ENCODE peak calls at places on chromosomes 3 and 15, in five cellular contexts. S is K562; Q is stimulated activated naive CD8-positive, alpha-beta T cell treated with anti-CD3 and anti-CD28 coated beads, Interleukin-15, amount 100 ng/mL, for 72 hours; V is NCI-H345; B is uterus. K is an unnamed sample.

GRCh38 chr3:66748175-66748876 is 247.5 kb upstream of the LRIG1 start:
- DNase-seq in S (no peak), Q (no peak), V (no peak), B (no peak), K (no peak)

GRCh38 chr15:35622641-35623340 is 76.8 kb upstream of the DPH6 start:
- DNase-seq in S (no peak), Q (no peak), V (no peak), B (no peak), K (no peak)

GRCh38 chr3:171770689-171771620 is 39.3 kb downstream of the PLD1 start:
- DNase-seq in S (peak), Q (no peak), V (no peak), B (peak), K (peak)

GRCh38 chr15:76075060-76075459 is 15.3 kb downstream of the TMEM266 start:
- DNase-seq in S (no peak), Q (no peak), V (no peak), B (no peak), K (no peak)

GRCh38 chr15:88258021-88258641 is 1.6 kb upstream of the NTRK3 start:
- DNase-seq in S (peak), Q (peak), V (peak), B (no peak), K (no peak)

GRCh38 chr15:60534546-60534945 is 55.6 kb upstream of the ICE2 start:
- DNase-seq in S (no peak), Q (no peak), V (no peak), B (no peak), K (no peak)

GRCh38 chr3:184391266-184391665 is 11.4 kb downstream of the CHRD start:
- DNase-seq in S (no peak), Q (no peak), V (no peak), B (no peak), K (no peak)

GRCh38 chr3:99023590-99024192 is 122.2 kb upstream of the DCBLD2 start:
- DNase-seq in S (peak), Q (no peak), V (no peak), B (no peak), K (no peak)

GRCh38 chr3:96467639-96468038 is 346.8 kb upstream of the EPHA6 start:
- DNase-seq in S (no peak), Q (no peak), V (no peak), B (no peak), K (no peak)

GRCh38 chr3:51682079-51682478 is 11.0 kb downstream of the TEX264 start:
- DNase-seq in S (peak), Q (peak), V (peak), B (peak), K (peak)

GRCh38 chr3:63354160-63354559 is 76.1 kb downstream of the SYNPR start:
- DNase-seq in S (no peak), Q (no peak), V (peak), B (no peak), K (no peak)

GRCh38 chr3:119207512-119207875 is 33.2 kb downstream of the B4GALT4 start:
- DNase-seq in S (no peak), Q (no peak), V (no peak), B (no peak), K (no peak)

GRCh38 chr3:123660900-123661299 is 76.0 kb upstream of the HACD2 start:
- DNase-seq in S (no peak), Q (no peak), V (no peak), B (peak), K (peak)

GRCh38 chr3:108030915-108031425 is 59.9 kb downstream of the CD47 start:
- DNase-seq in S (no peak), Q (no peak), V (no peak), B (no peak), K (no peak)